ENCODE peak calls at places on chromosomes 12 and 14, in eight cellular contexts. L, R, O, T, W, Q, Z and A are unnamed samples.

GRCh38 chr12:10735428-10735827 is 12.3 kb upstream of the YBX3 start:
- DNase-seq in W (no peak), L (no peak), Z (no peak), T (no peak), Q (no peak), R (no peak), O (no peak), A (no peak)

GRCh38 chr12:6465467-6466183 is 4.9 kb downstream of the VAMP1 start:
- DNase-seq in O (no peak), R (peak; percentile 60), T (no peak), Z (no peak), W (no peak), Q (peak; percentile 82), L (no peak), A (peak; percentile 79)

GRCh38 chr14:99267871-99268775 is 3.9 kb downstream of the BCL11B start:
- DNase-seq in Z (no peak), T (no peak), O (no peak), Q (no peak), R (no peak), W (no peak), L (no peak), A (no peak)

GRCh38 chr12:132393991-132394949 is 64.9 kb upstream of the GALNT9 start:
- DNase-seq in R (no peak), O (peak; percentile 64), T (peak; percentile 14), Q (no peak), W (no peak), Z (no peak), L (no peak), A (no peak)

GRCh38 chr12:66156654-66157053 is 13.1 kb downstream of the TMBIM4 start:
- DNase-seq in Q (no peak), O (no peak), T (no peak), R (no peak), W (no peak), L (no peak), Z (no peak), A (no peak)

GRCh38 chr12:100826323-100826722 is 31.7 kb downstream of the ANO4 start:
- DNase-seq in Q (peak; percentile 79), R (peak; percentile 33), L (no peak), T (no peak), Z (no peak), W (no peak), O (no peak), A (no peak)

GRCh38 chr14:105783707-105784106 is 257.3 kb downstream of the TMEM121 start:
- DNase-seq in L (no peak), O (no peak), Q (no peak), T (no peak), W (no peak), Z (no peak), R (no peak), A (no peak)

GRCh38 chr12:62840311-62840710 is 94.6 kb downstream of the PPM1H start:
- DNase-seq in Q (no peak), R (peak; percentile 65), T (no peak), L (no peak), W (no peak), Z (no peak), O (no peak), A (no peak)

GRCh38 chr12:105355752-105356151 is 25.3 kb downstream of the C12orf75 start:
- DNase-seq in W (no peak), R (peak; percentile 33), Q (no peak), Z (no peak), L (no peak), O (no peak), T (no peak), A (no peak)

GRCh38 chr14:80202888-80203562 is 8.3 kb downstream of the DIO2 start:
- DNase-seq in T (no peak), O (no peak), W (no peak), Z (no peak), R (peak; percentile 6), L (peak; percentile 62), Q (no peak), A (no peak)

GRCh38 chr12:53381739-53382630 is 2.0 kb downstream of the SP1 start:
- DNase-seq in W (peak; percentile 63), R (peak; percentile 96), T (no peak), L (peak; percentile 28), Z (no peak), O (peak; percentile 87), Q (peak; percentile 54), A (no peak)

GRCh38 chr12:13435535-13435934 is 239.0 kb downstream of the EMP1 start:
- DNase-seq in Q (peak; percentile 13), L (no peak), R (no peak), Z (no peak), W (no peak), O (no peak), T (no peak), A (no peak)

GRCh38 chr12:93786669-93787397 is 109.7 kb downstream of the CRADD start:
- DNase-seq in W (no peak), Z (no peak), L (no peak), O (no peak), R (peak; percentile 77), T (no peak), Q (no peak), A (no peak)

GRCh38 chr14:61891251-61891650 is 129.0 kb downstream of the SNAPC1 start:
- DNase-seq in O (no peak), L (no peak), Z (no peak), W (no peak), Q (no peak), T (no peak), R (peak; percentile 46), A (no peak)

DNA sequence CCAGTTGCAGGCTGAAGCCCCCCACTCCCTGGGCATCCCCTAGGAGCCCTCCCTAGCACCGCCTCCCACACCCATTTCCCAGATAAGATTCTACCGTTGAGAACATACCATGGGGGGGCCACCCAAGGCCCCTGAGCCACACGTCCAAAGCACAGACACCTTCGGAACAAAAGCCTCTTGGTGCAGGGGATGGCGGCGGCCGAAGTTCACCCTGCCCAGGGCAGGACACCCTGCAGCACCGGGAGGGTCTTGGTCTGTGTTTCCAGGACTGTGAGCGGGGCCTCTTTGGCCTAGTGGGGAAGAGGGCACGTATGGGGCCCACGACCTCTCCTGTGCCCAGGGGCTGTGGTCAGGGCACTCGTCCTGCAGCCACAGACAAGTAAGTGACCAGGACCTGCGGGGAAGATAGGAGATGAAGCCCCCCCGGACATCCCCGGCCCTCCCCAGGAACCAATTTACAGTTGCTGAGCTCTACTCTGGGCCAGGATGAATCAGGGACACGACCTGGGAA is 154.3 kb upstream of the C14orf180 start:
- DNase-seq in W (no peak), O (no peak), T (peak; percentile 15), Q (no peak), Z (no peak), L (no peak), R (no peak), A (no peak)
- TF ChIP-seq CTCF in W (no peak), O (no peak), T (no peak), Q (no peak), Z (no peak), L (no peak), R (no peak), A (no peak)

DNA sequence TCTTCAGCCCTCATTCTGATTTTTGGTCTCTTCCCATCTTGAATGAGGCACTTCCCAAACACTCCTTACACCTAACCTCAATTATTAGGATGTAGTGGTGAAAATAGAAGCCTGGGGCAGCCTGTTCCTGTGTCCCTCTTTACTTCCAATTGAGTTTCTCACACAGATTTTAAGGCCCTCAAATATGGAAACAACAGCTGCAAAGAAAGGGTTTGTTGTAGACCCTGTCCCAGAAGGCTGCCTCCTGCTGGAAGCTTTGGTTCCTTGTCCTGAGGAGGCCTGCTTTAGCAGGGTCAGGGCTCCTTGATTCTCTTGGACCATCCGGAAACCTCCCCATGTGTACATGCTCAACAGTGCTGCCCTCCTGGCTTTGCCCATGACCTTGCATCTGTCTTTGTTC is 101.3 kb downstream of the TGFB3 start:
- DNase-seq in Z (no peak), W (no peak), Q (no peak), R (no peak), T (no peak), O (no peak), L (no peak), A (no peak)
- TF ChIP-seq CTCF in Z (no peak), W (no peak), Q (no peak), R (peak; percentile 5), T (no peak), O (no peak), L (no peak), A (no peak)

GRCh38 chr14:102913341-102914211 is 8.9 kb upstream of the AMN start:
- DNase-seq in Z (no peak), W (no peak), T (no peak), R (no peak), L (no peak), O (peak; percentile 48), Q (no peak), A (no peak)
- TF ChIP-seq CTCF in Z (no peak), W (no peak), T (no peak), R (no peak), L (peak; percentile 31), O (no peak), Q (no peak), A (no peak)

DNA sequence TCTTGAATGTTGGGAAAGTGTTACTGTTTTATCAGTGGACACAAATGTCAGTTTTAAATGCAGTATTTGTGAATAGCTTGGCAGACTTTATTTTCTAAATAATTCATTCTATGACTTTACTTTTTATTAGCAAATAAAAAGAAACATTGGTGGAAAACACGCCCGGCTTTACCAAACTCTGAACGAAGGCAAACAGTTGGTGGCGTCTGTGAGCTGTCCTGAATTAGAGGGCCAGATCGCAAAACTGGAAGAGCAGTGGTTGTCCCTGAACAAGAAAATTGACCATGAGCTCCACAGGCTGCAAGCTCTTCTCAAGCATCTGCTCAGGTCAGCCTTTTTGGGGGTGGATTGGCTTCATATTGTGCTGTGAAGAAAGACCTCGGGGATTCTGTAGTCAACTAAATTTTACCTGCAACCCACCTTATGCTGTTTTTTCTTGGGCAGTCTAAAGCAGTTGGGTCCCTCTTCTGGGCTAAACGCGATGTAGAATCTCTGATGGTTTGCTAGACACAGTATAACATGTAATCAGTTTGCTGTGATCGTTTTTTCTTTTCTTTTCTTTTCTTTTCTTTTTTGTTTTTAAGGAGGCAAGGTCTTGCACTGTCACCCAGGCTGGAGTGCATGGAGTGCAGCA is 156.4 kb downstream of the ESR2 start:
- DNase-seq in O (no peak), T (no peak), R (no peak), L (no peak), Z (no peak), W (no peak), Q (peak; percentile 23), A (no peak)
- TF ChIP-seq CTCF in O (no peak), T (peak; percentile 38), R (no peak), L (no peak), Z (no peak), W (peak; percentile 22), Q (peak; percentile 29), A (peak; percentile 27)

DNA sequence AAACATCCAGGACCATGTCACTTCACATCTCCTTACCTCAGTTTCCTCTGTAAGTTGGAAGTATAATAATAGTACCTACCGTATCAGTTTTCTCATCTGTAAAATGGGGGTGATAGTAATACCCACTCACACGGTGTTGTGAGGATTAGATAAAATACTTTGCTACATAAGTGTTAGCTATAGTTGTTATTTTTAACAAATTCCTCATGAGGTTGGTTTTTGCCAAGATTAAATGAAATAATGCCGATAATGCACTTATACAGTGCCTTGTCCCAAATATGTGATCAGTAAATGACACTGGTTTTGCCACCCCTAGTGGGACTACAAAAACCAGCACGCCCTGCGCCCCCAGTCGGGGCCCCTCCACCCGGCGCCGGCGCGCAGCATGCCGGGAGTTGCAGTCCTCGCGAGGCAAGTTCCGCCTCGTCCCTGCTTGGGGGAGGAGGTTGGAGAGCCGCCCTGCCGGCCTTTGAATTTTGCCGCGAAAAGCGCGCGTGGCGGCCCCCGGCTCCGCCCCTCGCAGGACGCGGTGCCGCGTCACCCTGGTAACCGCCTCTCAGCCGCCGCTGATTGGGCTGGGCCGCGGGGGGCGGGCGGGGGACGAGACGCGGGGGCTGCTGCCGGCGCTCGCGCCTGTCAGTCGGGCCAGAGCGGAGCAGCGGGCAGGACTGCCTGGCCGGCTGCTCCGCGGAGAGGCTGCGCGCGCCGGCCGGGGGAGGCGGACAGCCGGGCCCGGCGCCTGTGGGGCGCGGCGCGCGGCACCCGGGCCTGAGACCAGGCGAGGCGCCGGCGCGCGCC is at the start of gene FAM222A:
- DNase-seq in O (peak; percentile 99), W (peak; percentile 60), R (peak; percentile 85), T (peak; percentile 97), L (peak; percentile 99), Q (peak; percentile 98), Z (peak; percentile 82), A (peak; percentile 96)
- TF ChIP-seq CTCF in O (peak; percentile 14), W (no peak), R (no peak), T (peak; percentile 38), L (peak; percentile 19), Q (no peak), Z (no peak), A (no peak)